ENCODE peak calls at places on chromosomes 7 and 10, in six cellular contexts. R, D, U, H, L and J are unnamed samples.
A peak's percentile ranks its signal among the peaks of the same experiment; 100 is the strongest.

GRCh38 chr10:90125966-90126600 is 424.7 kb downstream of the KIF20B start:
- DNase-seq in R (peak; percentile 78), D (no peak), U (no peak), H (no peak), L (no peak), J (peak; percentile 94)

GRCh38 chr7:158317238-158318205 is 270.1 kb downstream of the PTPRN2 start:
- DNase-seq in R (no peak), D (no peak), U (no peak), H (no peak), L (no peak), J (no peak)

GRCh38 chr7:17599733-17600685 is 301.6 kb downstream of the AHR start:
- DNase-seq in R (peak; percentile 90), D (no peak), U (no peak), H (peak; percentile 80), L (no peak), J (peak; percentile 97)

GRCh38 chr7:44334734-44335097 is 9.3 kb upstream of the CAMK2B start:
- DNase-seq in R (no peak), D (no peak), U (no peak), H (no peak), L (no peak), J (no peak)

GRCh38 chr10:86536294-86536861 is 14.8 kb upstream of the WAPL start:
- DNase-seq in R (no peak), D (no peak), U (no peak), H (no peak), L (no peak), J (no peak)

GRCh38 chr10:59283456-59284082 is 78.8 kb downstream of the FAM13C start:
- DNase-seq in R (peak; percentile 49), D (peak; percentile 54), U (no peak), H (no peak), L (no peak), J (no peak)

GRCh38 chr10:59290448-59290847 is 71.9 kb downstream of the FAM13C start:
- DNase-seq in R (no peak), D (no peak), U (no peak), H (no peak), L (no peak), J (no peak)

GRCh38 chr7:130793855-130794618 is 60.0 kb upstream of the KLF14 start:
- DNase-seq in R (peak; percentile 55), D (no peak), U (no peak), H (no peak), L (peak; percentile 42), J (peak; percentile 45)

GRCh38 chr10:126500866-126501265 is 112.6 kb upstream of the ADAM12 start:
- DNase-seq in R (peak; percentile 66), D (no peak), U (no peak), H (peak; percentile 27), L (no peak), J (peak; percentile 55)

GRCh38 chr7:70710011-70710480 is 421.9 kb upstream of the GALNT17 start:
- DNase-seq in R (peak; percentile 72), D (no peak), U (no peak), H (peak; percentile 37), L (no peak), J (peak; percentile 85)

GRCh38 chr7:1926908-1927306 is 256.8 kb downstream of the ELFN1 start:
- DNase-seq in R (no peak), D (no peak), U (no peak), H (no peak), L (no peak), J (no peak)

GRCh38 chr10:89064764-89065163 is 74.2 kb downstream of the FAS start:
- DNase-seq in R (peak; percentile 92), D (no peak), U (no peak), H (no peak), L (no peak), J (peak; percentile 65)

GRCh38 chr7:73822319-73823173 is 8.2 kb upstream of the CLDN4 start:
- DNase-seq in R (peak; percentile 94), D (no peak), U (no peak), H (peak; percentile 54), L (no peak), J (peak; percentile 90)

GRCh38 chr7:23341846-23342598 is 42.9 kb downstream of the MALSU1 start:
- DNase-seq in R (no peak), D (no peak), U (no peak), H (no peak), L (no peak), J (no peak)

GRCh38 chr10:78691301-78692030 is 377.3 kb upstream of the ZMIZ1 start:
- DNase-seq in R (no peak), D (no peak), U (no peak), H (no peak), L (no peak), J (no peak)

GRCh38 chr10:30056767-30057355 is 2.5 kb downstream of the JCAD start:
- DNase-seq in R (no peak), D (no peak), U (no peak), H (no peak), L (no peak), J (no peak)

GRCh38 chr10:44245601-44245938 is 139.3 kb downstream of the CXCL12 start:
- DNase-seq in R (peak; percentile 51), D (no peak), U (no peak), H (peak; percentile 34), L (no peak), J (peak; percentile 89)

GRCh38 chr10:80473692-80474596 is 19.8 kb downstream of the TSPAN14 start:
- DNase-seq in R (peak; percentile 31), D (no peak), U (no peak), H (no peak), L (no peak), J (no peak)

GRCh38 chr7:56447864-56448693 is 331.9 kb upstream of the NUPR2 start:
- DNase-seq in R (no peak), D (peak; percentile 51), U (no peak), H (no peak), L (peak; percentile 55), J (no peak)
- H3K4me3 ChIP-seq in R (no peak overlapping the region), D (no peak overlapping the region), U (no peak overlapping the region), H (no peak overlapping the region), L (no peak overlapping the region), J (no peak overlapping the region)

GRCh38 chr7:6422926-6423632 is 24.7 kb downstream of the DAGLB start:
- DNase-seq in R (no peak), D (no peak), U (peak; percentile 91), H (no peak), L (no peak), J (no peak)
- TF ChIP-seq CTCF in R (no peak), D (no peak), U (no peak), H (no peak), L (no peak), J (no peak)

DNA sequence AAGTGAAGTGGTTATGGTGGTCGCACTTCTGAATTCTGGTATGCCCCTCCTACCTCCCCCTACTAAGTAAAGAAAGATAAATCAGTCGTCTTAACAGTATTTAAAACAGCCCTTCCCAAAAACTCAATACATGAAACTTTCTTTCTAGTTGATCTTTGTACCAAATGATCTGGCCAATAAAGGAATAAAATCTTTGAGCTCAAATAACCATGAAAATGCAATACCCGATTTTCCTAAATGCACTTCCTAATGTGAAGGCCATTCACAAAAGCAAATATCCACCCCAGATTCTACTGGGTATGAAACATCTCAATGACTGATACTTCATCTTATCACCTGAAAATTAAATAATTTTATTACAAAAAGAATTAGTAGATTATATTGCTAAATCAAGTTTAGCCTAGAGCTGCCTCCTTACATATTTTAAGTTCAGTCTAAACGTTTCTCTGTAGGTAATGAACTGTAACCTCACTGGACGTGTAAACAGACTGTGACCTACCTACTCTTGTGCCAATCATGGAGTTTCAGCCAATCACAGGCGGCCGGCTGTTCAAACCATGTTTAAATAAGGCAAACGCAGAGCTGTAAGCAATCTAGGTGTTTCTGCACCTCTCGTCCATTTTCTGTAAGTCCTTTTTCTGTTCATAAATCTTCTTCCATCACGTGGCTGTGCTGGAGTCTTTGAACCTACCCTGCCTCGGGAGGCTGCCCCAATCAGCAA is 146.9 kb upstream of the AKR1E2 start:
- DNase-seq in R (no peak), D (no peak), U (no peak), H (no peak), L (no peak), J (no peak)
- H3K4me3 ChIP-seq in R (no peak overlapping the region), D (no peak overlapping the region), U (no peak overlapping the region), H (no peak overlapping the region), L (no peak overlapping the region), J (no peak overlapping the region)

GRCh38 chr7:76063114-76063513 is 15.2 kb downstream of the MDH2 start:
- DNase-seq in R (no peak), D (no peak), U (no peak), H (no peak), L (no peak), J (no peak)

GRCh38 chr7:76065016-76065612 is 17.2 kb downstream of the MDH2 start:
- DNase-seq in R (no peak), D (no peak), U (no peak), H (no peak), L (no peak), J (no peak)

GRCh38 chr7:76062254-76062653 is 14.3 kb downstream of the MDH2 start:
- DNase-seq in R (no peak), D (no peak), U (no peak), H (no peak), L (no peak), J (no peak)

GRCh38 chr7:76064208-76064970 is 16.5 kb downstream of the MDH2 start:
- DNase-seq in R (no peak), D (no peak), U (no peak), H (no peak), L (no peak), J (no peak)

DNA sequence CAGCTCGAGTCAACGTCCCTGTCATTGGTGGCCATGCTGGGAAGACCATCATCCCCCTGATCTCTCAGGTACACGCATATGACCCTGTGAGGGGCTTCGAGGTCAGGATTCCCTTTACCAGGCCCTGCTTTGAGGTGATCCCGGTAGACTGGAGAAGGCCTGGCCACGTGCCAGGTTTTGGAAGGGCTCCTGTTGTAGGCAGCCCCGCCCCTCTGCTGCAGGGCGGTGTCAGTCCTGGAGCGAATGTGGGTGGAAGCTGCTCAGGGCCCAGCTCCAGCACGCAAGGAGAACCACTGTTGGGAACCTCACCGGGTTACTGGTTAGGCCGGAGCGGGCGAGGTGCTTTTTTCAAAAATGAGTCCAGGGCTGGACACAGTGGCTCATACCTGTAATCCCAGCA is 15.6 kb downstream of the MDH2 start:
- DNase-seq in R (no peak), D (no peak), U (no peak), H (no peak), L (peak; percentile 59), J (no peak)
- TF ChIP-seq CTCF in R (no peak), D (no peak), U (no peak), H (no peak), L (no peak), J (no peak)

DNA sequence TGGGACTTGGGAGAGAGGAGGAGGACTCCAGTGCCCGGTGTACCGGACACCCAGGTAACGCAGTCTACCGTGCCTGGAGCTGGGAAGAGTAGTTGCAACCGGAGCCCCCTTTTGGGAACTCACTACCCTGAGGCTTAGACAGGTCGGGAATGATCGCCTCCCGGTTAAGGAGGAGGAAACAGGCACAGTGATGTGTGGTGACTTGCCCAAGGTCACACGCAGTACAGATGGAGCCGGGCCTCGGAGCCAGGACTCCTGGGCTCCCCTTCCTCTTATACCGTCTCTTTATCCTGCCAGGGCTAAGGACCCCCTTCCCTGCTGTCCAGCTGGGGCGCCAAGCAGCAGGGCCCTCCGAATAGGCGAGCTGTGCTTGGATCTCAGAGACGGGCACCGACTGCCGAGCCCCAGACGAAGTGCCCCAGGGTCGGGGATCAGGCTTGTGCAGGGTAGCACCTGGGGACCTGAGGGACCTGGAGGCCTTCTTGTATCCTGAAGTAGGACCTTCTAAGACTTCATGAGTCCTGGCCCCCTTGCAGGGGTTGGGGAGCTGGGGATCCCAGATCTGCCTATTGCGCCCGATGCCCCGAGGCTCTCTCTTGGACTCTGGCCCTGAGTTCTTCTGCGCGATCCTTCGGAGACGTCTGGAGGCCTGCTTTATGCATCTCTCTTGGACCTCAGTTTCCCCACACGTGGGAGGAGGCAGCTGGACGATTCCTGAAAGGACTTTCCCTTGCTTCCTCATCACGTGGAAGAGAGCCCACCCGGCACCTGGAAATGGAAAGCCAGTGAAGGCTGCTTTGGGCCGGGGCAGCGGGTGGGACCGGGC is 767 bp upstream of the CYP26A1 start:
- DNase-seq in R (no peak), D (no peak), U (no peak), H (no peak), L (no peak), J (no peak)
- H3K4me3 ChIP-seq in R (no peak overlapping the region), D (peak overlapping the region; percentile 60), U (peak overlapping the region; percentile 27), H (no peak overlapping the region), L (no peak overlapping the region), J (no peak overlapping the region)